ENCODE peak calls at places on chromosomes 13 and 19, in five cellular contexts. F is tibial nerve, N is hepatocyte, D is tibial artery, P is AG10803. W is an unnamed sample.

GRCh38 chr13:79933389-79933788 is 407.5 kb downstream of the SPRY2 start:
- DNase-seq in D (no peak), P (no peak), F (no peak), N (no peak), W (no peak)

GRCh38 chr19:17475541-17476115 is 5.3 kb downstream of the SLC27A1 start:
- DNase-seq in F (peak; percentile 39), D (peak; percentile 80), N (no peak), P (peak; percentile 80), W (peak; percentile 63)

GRCh38 chr19:47049307-47049700 is 880 bp upstream of the TMEM160 start:
- DNase-seq in P (peak; percentile 84), F (no peak), N (peak; percentile 34), D (no peak), W (no peak)

GRCh38 chr19:18793144-18794028 is 2.3 kb upstream of the COMP start:
- DNase-seq in P (no peak), N (no peak), D (no peak), F (no peak), W (no peak)

GRCh38 chr19:17337675-17338439 is 504 bp downstream of the GTPBP3 start:
- DNase-seq in N (no peak), P (no peak), D (no peak), F (no peak), W (peak; percentile 69)

GRCh38 chr13:29569253-29570057 is 26.0 kb downstream of the SLC7A1 start:
- DNase-seq in N (no peak), D (no peak), F (no peak), P (no peak), W (no peak)

GRCh38 chr13:50467156-50467814 is 376.2 kb downstream of the DLEU7 start:
- DNase-seq in N (no peak), D (no peak), F (no peak), P (peak; percentile 28), W (no peak)

GRCh38 chr13:110331362-110331761 is 24.3 kb downstream of the COL4A2 start:
- DNase-seq in F (no peak), N (no peak), P (peak; percentile 75), D (peak; percentile 67), W (no peak)

GRCh38 chr13:99282264-99283231 is 24.4 kb upstream of the GPR18 start:
- DNase-seq in P (peak; percentile 44), D (no peak), N (no peak), F (no peak), W (no peak)

GRCh38 chr19:3330047-3330446 is 36.3 kb upstream of the NFIC start:
- DNase-seq in D (no peak), F (no peak), N (no peak), P (no peak), W (peak; percentile 28)

GRCh38 chr19:53958168-53958571 is 4.6 kb upstream of the CACNG8 start:
- DNase-seq in P (no peak), F (no peak), D (no peak), N (no peak), W (no peak)

GRCh38 chr13:33007237-33007636 is 9.0 kb upstream of the KL start:
- DNase-seq in N (no peak), D (no peak), F (no peak), P (no peak), W (no peak)

GRCh38 chr13:19596960-19597361 is 35.6 kb upstream of the TPTE2 start:
- DNase-seq in F (no peak), D (no peak), P (no peak), N (peak; percentile 17), W (no peak)

GRCh38 chr19:6126335-6126974 is 9.0 kb upstream of the ACSBG2 start:
- DNase-seq in F (no peak), P (peak; percentile 67), N (peak; percentile 50), D (no peak), W (no peak)

GRCh38 chr13:106561551-106562170 is 6.3 kb downstream of the ARGLU1 start:
- DNase-seq in P (no peak), F (no peak), D (no peak), N (peak; percentile 27), W (no peak)

GRCh38 chr19:56491399-56491798 is 14.3 kb upstream of the ZNF667 start:
- DNase-seq in P (no peak), N (no peak), F (no peak), D (no peak), W (no peak)

GRCh38 chr19:54576411-54576976 is 2.9 kb downstream of the LILRA2 start:
- DNase-seq in D (no peak), N (peak; percentile 12), P (no peak), F (no peak), W (no peak)

GRCh38 chr13:94114166-94114565 is 365.3 kb downstream of the DCT start:
- DNase-seq in F (no peak), D (no peak), N (no peak), P (no peak), W (no peak)

GRCh38 chr19:57747472-57747807 is 825 bp downstream of the ZNF776 start:
- DNase-seq in P (no peak), F (no peak), N (no peak), D (no peak), W (no peak)

GRCh38 chr19:10861118-10861651 is 10.2 kb upstream of the CARM1 start:
- DNase-seq in D (no peak), N (no peak), F (no peak), P (peak; percentile 33), W (no peak)

GRCh38 chr13:43408274-43408673 is 378.5 kb downstream of the ENOX1 start:
- DNase-seq in N (no peak), P (no peak), F (no peak), D (no peak), W (no peak)

GRCh38 chr13:100131863-100132574 is 43.1 kb downstream of the PCCA start:
- DNase-seq in P (peak; percentile 88), F (no peak), D (no peak), N (peak; percentile 8), W (no peak)

GRCh38 chr13:113001251-113002140 is 32.5 kb downstream of the MCF2L start:
- DNase-seq in F (no peak), D (no peak), P (no peak), N (peak; percentile 83), W (no peak)

GRCh38 chr13:113483504-113484287 is 6.8 kb downstream of the DCUN1D2 start:
- DNase-seq in P (no peak), N (no peak), F (no peak), D (no peak), W (no peak)

GRCh38 chr19:10226376-10227214 is 4.5 kb downstream of the S1PR2 start:
- DNase-seq in N (peak; percentile 86), F (peak; percentile 80), D (peak; percentile 79), P (peak; percentile 92), W (peak; percentile 94)

GRCh38 chr13:112569771-112570288 is 18.1 kb downstream of the TUBGCP3 start:
- DNase-seq in F (no peak), N (no peak), P (no peak), D (no peak), W (no peak)

GRCh38 chr13:113881614-113882265 is 17.9 kb upstream of the GAS6 start:
- DNase-seq in D (peak; percentile 68), N (no peak), F (no peak), P (no peak), W (peak; percentile 36)

GRCh38 chr13:95335667-95336066 is 34.4 kb upstream of the ABCC4 start:
- DNase-seq in F (no peak), N (no peak), D (no peak), P (no peak), W (no peak)

GRCh38 chr13:80740076-80740475 is 399.1 kb upstream of the SPRY2 start:
- DNase-seq in P (no peak), F (no peak), D (no peak), N (no peak), W (no peak)

GRCh38 chr19:1854542-1855039 is 6.3 kb upstream of the REXO1 start:
- DNase-seq in F (no peak), N (no peak), D (no peak), P (peak; percentile 24), W (peak; percentile 56)

DNA sequence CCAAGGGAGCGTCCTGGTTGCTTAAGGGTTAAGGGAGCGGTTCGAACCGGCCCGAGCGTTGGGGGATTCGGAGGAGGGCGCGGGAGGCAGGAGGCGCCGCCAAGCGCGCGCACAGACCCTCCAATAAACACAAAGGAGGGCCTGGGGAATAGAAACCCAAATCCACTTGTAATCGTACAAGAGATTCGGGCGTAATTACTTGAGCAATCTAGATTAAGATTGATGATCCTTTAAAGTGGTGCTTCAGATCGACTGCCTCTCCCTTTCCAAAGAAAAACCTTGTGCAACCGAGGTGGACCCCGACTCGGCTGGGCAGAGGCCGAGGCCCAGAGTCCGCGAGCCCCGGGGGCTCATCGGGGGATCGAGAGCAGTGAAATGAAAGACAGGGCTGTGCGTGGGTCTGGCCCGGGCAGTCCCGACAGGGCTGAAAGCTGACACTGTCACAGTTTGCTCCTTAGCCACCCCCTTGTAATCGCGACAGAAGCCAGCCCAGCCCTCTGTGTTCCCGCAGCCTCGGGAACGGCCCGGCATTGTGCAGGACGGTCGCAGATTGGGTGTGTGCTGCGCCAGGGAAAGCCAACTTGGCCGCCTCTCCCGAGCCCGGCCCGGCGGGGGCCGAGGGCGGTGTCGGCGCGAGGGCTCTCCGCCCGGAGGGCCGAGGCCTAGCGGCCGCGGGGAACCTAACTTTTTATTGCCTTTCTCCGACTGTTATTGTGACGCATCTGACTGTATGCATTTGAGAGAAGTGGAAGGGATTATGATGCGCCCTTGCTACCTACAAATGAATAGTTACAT is 5.6 kb downstream of the MAB21L1 start:
- DNase-seq in D (peak; percentile 73), N (peak; percentile 64), P (peak; percentile 57), F (peak; percentile 34), W (peak; percentile 71)
- H3K4me3 ChIP-seq in D (peak overlapping the region; percentile 84), N (peak overlapping the region; percentile 20), P (peak overlapping the region; percentile 87), F (peak overlapping the region; percentile 26), W (peak overlapping the region; percentile 61)

DNA sequence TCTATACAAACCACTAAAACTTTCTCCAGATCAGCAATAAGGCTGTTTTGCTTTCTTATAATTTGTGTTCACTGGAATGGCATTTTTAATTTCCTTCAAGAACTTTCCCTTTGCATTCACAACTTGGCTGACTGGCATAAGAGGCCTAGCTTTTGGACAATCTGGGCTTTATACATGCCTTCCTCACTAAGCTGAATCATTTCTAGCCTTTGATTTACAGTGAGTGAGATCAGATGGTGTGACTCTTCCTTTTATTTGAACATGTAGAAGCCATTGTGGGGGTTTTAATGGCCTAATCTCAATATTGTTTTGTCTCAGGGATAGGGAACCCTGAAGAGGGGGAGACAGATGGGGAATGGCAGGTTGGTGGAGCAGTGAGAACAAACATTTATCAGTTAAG is 82.7 kb downstream of the FOXO1 start:
- DNase-seq in N (no peak), F (no peak), P (no peak), D (no peak), W (no peak)
- H3K4me3 ChIP-seq in N (no peak overlapping the region), F (no peak overlapping the region), P (no peak overlapping the region), D (no peak overlapping the region), W (no peak overlapping the region)

GRCh38 chr19:38324431-38324830 is 4.8 kb downstream of the KCNK6 start:
- DNase-seq in N (no peak), F (no peak), D (no peak), P (no peak), W (no peak)

GRCh38 chr19:38319421-38320258 is at the start of gene KCNK6:
- DNase-seq in F (peak; percentile 22), D (peak; percentile 72), P (peak; percentile 15), N (peak; percentile 63), W (peak; percentile 46)

GRCh38 chr19:38323276-38323675 is 3.6 kb downstream of the KCNK6 start:
- DNase-seq in N (no peak), D (no peak), F (no peak), P (no peak), W (no peak)

GRCh38 chr19:38320969-38321339 is 1.3 kb downstream of the KCNK6 start:
- DNase-seq in F (no peak), D (no peak), N (no peak), P (no peak), W (peak; percentile 21)

GRCh38 chr19:38321646-38322323 is 2.1 kb downstream of the KCNK6 start:
- DNase-seq in P (peak; percentile 83), F (no peak), D (peak; percentile 73), N (peak; percentile 69), W (peak; percentile 66)
- H3K4me3 ChIP-seq in P (peak overlapping the region; percentile 71), F (no peak overlapping the region), D (peak overlapping the region; percentile 73), N (no peak overlapping the region), W (no peak overlapping the region)

GRCh38 chr19:15672580-15673175 is at the start of gene CYP4F12:
- DNase-seq in F (peak; percentile 86), N (peak; percentile 11), D (peak; percentile 80), P (peak; percentile 17), W (peak; percentile 96)
- H3K4me3 ChIP-seq in F (peak within 1 kb of the TSS; percentile 28), N (no peak within 1 kb of the TSS), D (no peak within 1 kb of the TSS), P (no peak within 1 kb of the TSS), W (peak within 1 kb of the TSS; percentile 4)